ENCODE peak calls at places on chromosomes 11 and 22, in seven cellular contexts. Z is anterior cingulate cortex; L is ovary; T is tibial nerve; I is K562; E is left ventricle myocardium inferior; M is CD4-positive, alpha-beta T cell. H is an unnamed sample.

GRCh38 chr11:111539426-111540113 is 950 bp upstream of the LAYN start:
- DNase-seq in Z (no peak), E (no peak), I (no peak), T (no peak), L (no peak), M (no peak), H (no peak)

GRCh38 chr11:128518493-128519207 is 68.7 kb downstream of the ETS1 start:
- DNase-seq in Z (no peak), L (no peak), M (no peak), E (no peak), I (no peak), T (no peak), H (no peak)

GRCh38 chr11:86148339-86148738 is 79.5 kb upstream of the PICALM start:
- DNase-seq in Z (no peak), E (no peak), I (peak), L (no peak), M (no peak), T (no peak), H (no peak)

GRCh38 chr11:34427171-34427805 is 11.4 kb upstream of the CAT start:
- DNase-seq in T (no peak), I (peak), M (no peak), E (no peak), Z (no peak), L (no peak), H (no peak)

GRCh38 chr11:63841554-63841953 is 2.6 kb downstream of the MARK2 start:
- DNase-seq in I (no peak), M (no peak), E (no peak), T (no peak), L (no peak), Z (no peak), H (no peak)

GRCh38 chr22:39174498-39175120 is 22.1 kb upstream of the CBX7 start:
- DNase-seq in L (peak), T (peak), Z (no peak), M (peak), I (peak), E (peak), H (peak)

GRCh38 chr22:50228366-50228765 is 16.5 kb downstream of the TUBGCP6 start:
- DNase-seq in T (no peak), M (no peak), E (no peak), Z (no peak), I (no peak), L (no peak), H (no peak)

GRCh38 chr11:34643846-34644245 is 23.0 kb downstream of the EHF start:
- DNase-seq in T (no peak), Z (no peak), E (no peak), M (no peak), I (no peak), L (no peak), H (no peak)

GRCh38 chr11:7688238-7688826 is 15.0 kb upstream of the CYB5R2 start:
- DNase-seq in L (no peak), I (peak), Z (no peak), M (no peak), T (no peak), E (no peak), H (no peak)

GRCh38 chr11:43573233-43573632 is 107.3 kb upstream of the HSD17B12 start:
- DNase-seq in E (no peak), T (no peak), Z (no peak), I (peak), L (no peak), M (no peak), H (no peak)

GRCh38 chr11:16862733-16863132 is 124.3 kb downstream of the C11orf58 start:
- DNase-seq in Z (no peak), I (no peak), E (no peak), M (no peak), L (no peak), T (no peak), H (no peak)

GRCh38 chr11:106231591-106231990 is 154.1 kb downstream of the AASDHPPT start:
- DNase-seq in I (no peak), L (no peak), Z (no peak), T (no peak), E (no peak), M (no peak), H (no peak)

GRCh38 chr11:33912405-33913361 is 20.8 kb upstream of the LMO2 start:
- DNase-seq in I (peak), L (no peak), E (no peak), Z (no peak), M (no peak), T (no peak), H (no peak)

GRCh38 chr11:116776522-116776984 is 3.8 kb upstream of the BUD13 start:
- DNase-seq in T (no peak), I (peak), E (no peak), L (no peak), Z (no peak), M (no peak), H (no peak)

GRCh38 chr11:66007201-66007634 is 4.6 kb upstream of the CST6 start:
- DNase-seq in E (no peak), L (no peak), T (no peak), M (no peak), Z (no peak), I (peak), H (no peak)

GRCh38 chr11:64148200-64148916 is 17.6 kb downstream of the MACROD1 start:
- DNase-seq in I (peak), M (peak), E (peak), L (peak), Z (peak), T (peak), H (peak)

GRCh38 chr11:71368966-71369365 is 79.2 kb downstream of the DHCR7 start:
- DNase-seq in T (no peak), Z (no peak), E (no peak), M (no peak), L (no peak), I (no peak), H (no peak)

GRCh38 chr11:59923813-59924212 is 14.4 kb upstream of the OOSP1 start:
- DNase-seq in L (no peak), T (no peak), I (peak), M (no peak), Z (no peak), E (no peak), H (no peak)

GRCh38 chr11:122202161-122202950 is 86.3 kb upstream of the BLID start:
- DNase-seq in Z (no peak), I (no peak), M (no peak), L (peak), E (no peak), T (no peak), H (no peak)

GRCh38 chr11:65378208-65378927 is 4.1 kb downstream of the SLC25A45 start:
- DNase-seq in M (no peak), I (no peak), T (no peak), E (no peak), Z (no peak), L (no peak), H (no peak)

GRCh38 chr11:45304111-45304991 is 18.2 kb upstream of the SYT13 start:
- DNase-seq in E (no peak), T (no peak), I (no peak), Z (no peak), L (no peak), M (no peak), H (no peak)

GRCh38 chr11:16081756-16082531 is 274.4 kb downstream of the SOX6 start:
- DNase-seq in L (no peak), Z (no peak), M (no peak), I (no peak), T (no peak), E (no peak), H (no peak)